ENCODE peak calls at places on chromosomes 1 and 21, in six cellular contexts. I is NCI-H1105 treated with DMSO at 0.1 percent for 48 hours, F is AG04450, T is Right ventricle myocardium superior, X is iPS DF 6.9, C is left colon. M is an unnamed sample.

GRCh38 chr1:111706921-111707320 is 32.3 kb downstream of the INKA2 start:
- DNase-seq in I (no peak), F (no peak), T (no peak), X (no peak), C (no peak), M (no peak)

GRCh38 chr1:165581926-165582325 is 38.1 kb downstream of the LRRC52 start:
- DNase-seq in I (no peak), F (no peak), T (no peak), X (no peak), C (no peak), M (no peak)

GRCh38 chr1:59718989-59719360 is 95.8 kb upstream of the HOOK1 start:
- DNase-seq in I (no peak), F (no peak), T (peak; percentile 60), X (no peak), C (no peak), M (no peak)

GRCh38 chr21:36306872-36307534 is 13.0 kb upstream of the MORC3 start:
- DNase-seq in I (no peak), F (no peak), T (no peak), X (no peak), C (no peak), M (no peak)

GRCh38 chr1:16371725-16372124 is 4.7 kb downstream of the SZRD1 start:
- DNase-seq in I (no peak), F (no peak), T (no peak), X (no peak), C (no peak), M (no peak)

GRCh38 chr1:224183591-224184312 is 712 bp downstream of the DEGS1 start:
- DNase-seq in I (peak; percentile 65), F (no peak), T (peak; percentile 70), X (no peak), C (peak; percentile 48), M (no peak)

GRCh38 chr21:45309069-45309521 is 21.4 kb upstream of the POFUT2 start:
- DNase-seq in I (no peak), F (no peak), T (peak; percentile 85), X (no peak), C (peak; percentile 43), M (no peak)

GRCh38 chr1:1062364-1063163 is 11.5 kb downstream of the RNF223 start:
- DNase-seq in I (no peak), F (no peak), T (no peak), X (no peak), C (no peak), M (no peak)

GRCh38 chr1:156781585-156782186 is 14.4 kb downstream of the PRCC start:
- DNase-seq in I (no peak), F (no peak), T (no peak), X (no peak), C (no peak), M (no peak)

GRCh38 chr1:179141592-179142244 is 59.8 kb downstream of the TOR3A start:
- DNase-seq in I (no peak), F (peak; percentile 55), T (no peak), X (no peak), C (no peak), M (no peak)

GRCh38 chr1:214332950-214333798 is 52.2 kb downstream of the SMYD2 start:
- DNase-seq in I (peak; percentile 22), F (peak; percentile 39), T (peak; percentile 61), X (no peak), C (no peak), M (peak; percentile 18)

GRCh38 chr1:154574715-154575114 is 7.1 kb downstream of the CHRNB2 start:
- DNase-seq in I (peak; percentile 88), F (no peak), T (no peak), X (no peak), C (no peak), M (no peak)

GRCh38 chr1:19647643-19648042 is 3.5 kb downstream of the NBL1 start:
- DNase-seq in I (no peak), F (no peak), T (no peak), X (no peak), C (peak; percentile 67), M (no peak)

GRCh38 chr1:162552684-162553252 is 8.8 kb upstream of the UAP1 start:
- DNase-seq in I (no peak), F (no peak), T (no peak), X (no peak), C (no peak), M (no peak)

GRCh38 chr21:26845750-26846035 is 484 bp upstream of the ADAMTS1 start:
- DNase-seq in I (no peak), F (no peak), T (no peak), X (no peak), C (no peak), M (no peak)

GRCh38 chr1:43529206-43529731 is 1.4 kb upstream of the PTPRF start:
- DNase-seq in I (peak; percentile 85), F (peak; percentile 75), T (peak; percentile 88), X (peak; percentile 75), C (peak; percentile 78), M (peak; percentile 24)

GRCh38 chr1:62735491-62736171 is 47.4 kb upstream of the DOCK7 start:
- DNase-seq in I (no peak), F (peak; percentile 27), T (no peak), X (no peak), C (no peak), M (no peak)

GRCh38 chr1:207248544-207249206 is 72.8 kb upstream of the CD55 start:
- DNase-seq in I (no peak), F (no peak), T (no peak), X (no peak), C (no peak), M (no peak)

GRCh38 chr1:27526569-27527222 is 36.7 kb upstream of the WASF2 start:
- DNase-seq in I (no peak), F (no peak), T (no peak), X (no peak), C (no peak), M (no peak)

GRCh38 chr1:7389786-7390603 is 381.1 kb upstream of the VAMP3 start:
- DNase-seq in I (no peak), F (no peak), T (no peak), X (no peak), C (no peak), M (no peak)

GRCh38 chr1:230375149-230375548 is 51.0 kb downstream of the PGBD5 start:
- DNase-seq in I (no peak), F (no peak), T (no peak), X (no peak), C (no peak), M (no peak)

GRCh38 chr1:239432255-239432654 is 45.9 kb downstream of the CHRM3 start:
- DNase-seq in I (no peak), F (no peak), T (no peak), X (no peak), C (no peak), M (no peak)

GRCh38 chr1:17649371-17650106 is 105.6 kb upstream of the ACTL8 start:
- DNase-seq in I (no peak), F (no peak), T (no peak), X (no peak), C (no peak), M (no peak)

GRCh38 chr1:184504012-184504694 is 117.3 kb downstream of the C1orf21 start:
- DNase-seq in I (peak; percentile 44), F (no peak), T (no peak), X (no peak), C (no peak), M (no peak)

GRCh38 chr1:44242761-44243160 is 29.5 kb downstream of the DMAP1 start:
- DNase-seq in I (no peak), F (no peak), T (no peak), X (no peak), C (no peak), M (no peak)